ENCODE peak calls at places on chromosomes 7 and 10, in four cellular contexts. H, V, T and E are unnamed samples.

GRCh38 chr7:29429421-29429820 is 134.2 kb upstream of the PRR15 start:
- DNase-seq in H (no peak), V (no peak), T (no peak), E (no peak)

GRCh38 chr10:77872947-77873557 is 53.5 kb downstream of the DLG5 start:
- DNase-seq in H (no peak), V (no peak), T (no peak), E (no peak)

GRCh38 chr7:15554081-15554480 is 7.7 kb downstream of the AGMO start:
- DNase-seq in H (no peak), V (no peak), T (no peak), E (no peak)

GRCh38 chr10:279655-280054 is 144.4 kb downstream of the ZMYND11 start:
- DNase-seq in H (no peak), V (no peak), T (no peak), E (no peak)

GRCh38 chr10:79046326-79046725 is 22.4 kb upstream of the ZMIZ1 start:
- DNase-seq in H (no peak), V (no peak), T (no peak), E (no peak)

GRCh38 chr7:89797965-89798598 is 356.2 kb upstream of the STEAP1 start:
- DNase-seq in H (no peak), V (no peak), T (no peak), E (no peak)

GRCh38 chr7:81721428-81721827 is 48.4 kb downstream of the HGF start:
- DNase-seq in H (no peak), V (no peak), T (no peak), E (no peak)

GRCh38 chr7:44396931-44397525 is 71.6 kb upstream of the CAMK2B start:
- DNase-seq in H (no peak), V (no peak), T (no peak), E (no peak)

GRCh38 chr7:139774376-139774775 is 3.4 kb downstream of the HIPK2 start:
- DNase-seq in H (no peak), V (no peak), T (no peak), E (no peak)

GRCh38 chr10:46046261-46046660 is at the start of gene MSMB:
- DNase-seq in H (no peak), V (no peak), T (no peak), E (no peak)

GRCh38 chr7:21011153-21011552 is 224.5 kb upstream of the SP8 start:
- DNase-seq in H (no peak), V (no peak), T (no peak), E (no peak)

GRCh38 chr7:6259257-6259656 is 13.2 kb downstream of the CYTH3 start:
- DNase-seq in H (no peak), V (no peak), T (no peak), E (peak)

GRCh38 chr7:6258440-6259182 is 13.8 kb downstream of the CYTH3 start:
- DNase-seq in H (no peak), V (no peak), T (no peak), E (no peak)

GRCh38 chr7:6261699-6262098 is 10.7 kb downstream of the CYTH3 start:
- DNase-seq in H (peak), V (no peak), T (no peak), E (no peak)

GRCh38 chr7:6262206-6262605 is 10.2 kb downstream of the CYTH3 start:
- DNase-seq in H (no peak), V (no peak), T (no peak), E (no peak)

GRCh38 chr7:6260291-6261183 is 11.9 kb downstream of the CYTH3 start:
- DNase-seq in H (no peak), V (no peak), T (no peak), E (no peak)
- TF ChIP-seq JUND in H (peak), V (no peak), T (no peak), E (no peak)

GRCh38 chr7:19610194-19610943 is 98.5 kb downstream of the POLR1F start:
- DNase-seq in H (no peak), V (no peak), T (no peak), E (no peak)
- TF ChIP-seq JUND in H (no peak), V (no peak), T (no peak), E (no peak)

GRCh38 chr10:95864906-95865813 is 42.6 kb upstream of the CC2D2B start:
- DNase-seq in H (peak), V (peak), T (peak), E (peak)
- TF ChIP-seq JUND in H (no peak), V (no peak), T (no peak), E (no peak)

DNA sequence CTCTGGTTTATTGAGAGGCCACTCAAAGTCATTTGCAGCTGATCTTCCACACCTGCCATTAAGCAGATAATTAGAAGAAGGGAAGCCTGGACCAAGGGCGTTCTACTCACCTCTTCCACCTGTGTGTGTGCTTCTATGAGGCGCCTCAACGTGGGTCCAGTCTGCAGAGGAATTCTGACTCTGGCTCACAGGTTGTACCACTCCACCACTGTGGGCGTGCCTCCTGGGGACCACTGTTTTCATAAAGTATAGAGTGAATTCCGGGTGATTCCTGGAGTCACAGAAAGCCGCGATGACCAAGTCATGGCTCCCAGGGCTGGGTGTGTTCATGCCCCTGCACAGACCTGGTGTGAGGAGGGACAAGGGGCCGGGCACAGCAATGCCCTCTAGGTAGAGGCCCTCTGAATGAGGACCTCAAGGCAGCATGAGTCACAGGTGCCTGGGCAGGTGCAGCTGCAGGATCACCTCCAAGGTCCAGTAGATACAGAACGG is 408.3 kb upstream of the MGMT start:
- DNase-seq in H (no peak), V (no peak), T (no peak), E (no peak)
- TF ChIP-seq JUND in H (no peak), V (no peak), T (no peak), E (no peak)